ENCODE peak calls at places on chromosomes 5 and 9, in four cellular contexts. D is transverse colon, O is Peyer's patch, F is tibial nerve. L is an unnamed sample.

GRCh38 chr5:136159457-136159856 is 26.8 kb downstream of the SMAD5 start:
- DNase-seq in O (no peak), F (no peak), D (no peak), L (no peak)

GRCh38 chr9:21244841-21245240 is 5.0 kb upstream of the IFNA14 start:
- DNase-seq in O (no peak), F (no peak), D (no peak), L (no peak)

GRCh38 chr5:95238560-95239325 is 46.2 kb downstream of the MCTP1 start:
- DNase-seq in D (no peak), O (no peak), F (no peak), L (no peak)

GRCh38 chr9:841371-842209 is at the start of gene DMRT1:
- DNase-seq in D (no peak), F (no peak), O (no peak), L (no peak)

GRCh38 chr9:134434896-134435506 is 108.7 kb downstream of the RXRA start:
- DNase-seq in D (peak; percentile 91), F (peak; percentile 96), O (peak; percentile 51), L (peak; percentile 98)

GRCh38 chr5:140151719-140152609 is 23.0 kb upstream of the CYSTM1 start:
- DNase-seq in O (no peak), D (no peak), F (no peak), L (no peak)

GRCh38 chr5:172766287-172767104 is 4.5 kb downstream of the DUSP1 start:
- DNase-seq in D (peak; percentile 65), O (peak; percentile 34), F (peak; percentile 71), L (peak; percentile 81)

GRCh38 chr9:121286973-121287721 is 19.2 kb downstream of the GSN start:
- DNase-seq in F (peak; percentile 84), D (peak; percentile 87), O (no peak), L (peak; percentile 89)

GRCh38 chr9:134173127-134174072 is 9.0 kb upstream of the RNU6ATAC start:
- DNase-seq in O (no peak), D (no peak), F (no peak), L (no peak)

GRCh38 chr5:106288977-106289376 is 1381.8 kb downstream of the EFNA5 start:
- DNase-seq in F (no peak), O (no peak), D (no peak), L (no peak)

GRCh38 chr5:163821142-163821541 is 315.7 kb downstream of the MAT2B start:
- DNase-seq in D (no peak), F (no peak), O (no peak), L (no peak)

GRCh38 chr9:4298255-4299005 is 1.4 kb downstream of the GLIS3 start:
- DNase-seq in D (peak; percentile 56), F (peak; percentile 18), O (peak; percentile 20), L (peak; percentile 10)

GRCh38 chr5:55416306-55416705 is 108.5 kb downstream of the MTREX start:
- DNase-seq in O (no peak), D (no peak), F (no peak), L (no peak)

GRCh38 chr9:18747590-18747989 is 273.6 kb downstream of the ADAMTSL1 start:
- DNase-seq in O (no peak), F (no peak), D (no peak), L (no peak)

GRCh38 chr9:715743-716400 is 125.6 kb upstream of the DMRT1 start:
- DNase-seq in O (no peak), D (no peak), F (no peak), L (no peak)

GRCh38 chr9:83047839-83048775 is 14.8 kb downstream of the RASEF start:
- DNase-seq in O (no peak), D (peak; percentile 22), F (no peak), L (no peak)

GRCh38 chr5:31827862-31828261 is 188.9 kb downstream of the PDZD2 start:
- DNase-seq in O (no peak), D (no peak), F (no peak), L (no peak)

GRCh38 chr5:127830157-127830556 is 127.0 kb downstream of the CCDC192 start:
- DNase-seq in F (no peak), D (no peak), O (no peak), L (no peak)

GRCh38 chr9:37054513-37054776 is 20.4 kb upstream of the PAX5 start:
- DNase-seq in F (no peak), O (no peak), D (no peak), L (no peak)

GRCh38 chr5:60883229-60883628 is 39.2 kb upstream of the ELOVL7 start:
- DNase-seq in O (no peak), F (no peak), D (no peak), L (no peak)

GRCh38 chr5:112018846-112019245 is 261.9 kb upstream of the NREP start:
- DNase-seq in D (no peak), O (no peak), F (no peak), L (no peak)

GRCh38 chr5:143110591-143110990 is 292.9 kb downstream of the NR3C1 start:
- DNase-seq in O (no peak), D (no peak), F (no peak), L (no peak)

GRCh38 chr9:112711050-112711689 is 6.7 kb downstream of the INIP start:
- DNase-seq in D (no peak), F (no peak), O (no peak), L (no peak)

GRCh38 chr5:126066795-126067321 is 356.4 kb upstream of the GRAMD2B start:
- DNase-seq in F (no peak), O (no peak), D (no peak), L (no peak)

GRCh38 chr5:74538206-74538661 is 102.3 kb downstream of the ENC1 start:
- DNase-seq in F (peak; percentile 42), O (no peak), D (peak; percentile 24), L (peak; percentile 81)

GRCh38 chr9:129933709-129934586 is 98.7 kb downstream of the USP20 start:
- DNase-seq in O (no peak), F (no peak), D (no peak), L (no peak)
- TF ChIP-seq POLR2A in O (no peak), F (no peak), D (no peak), L (no peak)

GRCh38 chr9:89020754-89021153 is 29.5 kb downstream of the S1PR3 start:
- DNase-seq in F (no peak), O (no peak), D (no peak), L (no peak)
- H3K27ac ChIP-seq in F (no peak overlapping the region), O (no peak overlapping the region), D (no peak overlapping the region), L (no peak overlapping the region)

GRCh38 chr9:138048184-138048583 is 170.6 kb downstream of the CACNA1B start:
- DNase-seq in O (peak; percentile 10), F (no peak), D (no peak), L (peak; percentile 1)
- TF ChIP-seq POLR2A in O (no peak), F (no peak), D (no peak), L (no peak)

GRCh38 chr5:43007246-43007910 is 32.7 kb downstream of the ANXA2R start:
- DNase-seq in D (peak; percentile 84), O (peak; percentile 76), F (peak; percentile 61), L (peak; percentile 84)

GRCh38 chr5:43006411-43007202 is 33.5 kb downstream of the ANXA2R start:
- DNase-seq in O (no peak), D (no peak), F (no peak), L (no peak)

GRCh38 chr5:43010956-43011355 is 29.2 kb downstream of the ANXA2R start:
- DNase-seq in O (no peak), D (no peak), F (no peak), L (no peak)

GRCh38 chr5:43008369-43009158 is 31.6 kb downstream of the ANXA2R start:
- DNase-seq in F (peak; percentile 81), D (peak; percentile 94), O (peak; percentile 91), L (peak; percentile 93)

DNA sequence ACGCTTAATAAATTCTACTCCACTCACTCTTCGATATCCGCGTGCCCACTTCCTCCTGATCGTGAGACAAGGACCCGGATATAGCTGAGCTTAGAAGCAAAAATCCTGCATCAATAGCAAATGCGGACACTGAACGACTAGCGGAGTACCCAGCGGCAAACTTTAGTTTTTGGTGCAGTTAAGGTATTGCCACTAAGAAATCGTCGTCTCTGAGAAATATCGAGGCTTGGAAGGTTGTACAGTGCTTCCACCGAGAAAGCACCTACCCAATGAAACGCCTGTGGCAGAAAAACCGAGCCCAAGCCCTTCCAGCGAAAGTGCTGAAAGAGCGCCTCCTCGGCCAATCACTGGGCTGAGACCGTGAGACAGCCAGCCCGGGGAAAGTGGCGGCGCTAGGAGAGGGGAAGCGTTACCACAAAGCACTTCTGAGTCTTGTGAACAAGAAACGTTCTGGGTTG is 32.2 kb downstream of the ANXA2R start:
- DNase-seq in F (peak; percentile 22), O (peak; percentile 75), D (peak; percentile 80), L (peak; percentile 86)
- H3K27ac ChIP-seq in F (peak overlapping the region; percentile 67), O (peak overlapping the region; percentile 87), D (peak overlapping the region; percentile 92), L (peak overlapping the region; percentile 98)

L was measured in heart left ventricle.